ENCODE peak calls at places on chromosomes 6 and 20, in seven cellular contexts. I is naive B cell; E is astrocyte of the cerebellum; A is smooth muscle cell of the brain vasculature; L is GF-D8; J is iPS-NIHi11; R is effector CD8-positive, alpha-beta T cell. C is an unnamed sample.

GRCh38 chr6:89098461-89098860 is 17.9 kb downstream of the PNRC1 start:
- DNase-seq in I (no peak), E (no peak), A (no peak), L (no peak), J (no peak), R (no peak), C (no peak)

GRCh38 chr6:144953552-144954240 is 668.6 kb downstream of the UTRN start:
- DNase-seq in I (no peak), E (peak; percentile 23), A (peak; percentile 13), L (no peak), J (peak; percentile 16), R (no peak), C (no peak)

GRCh38 chr6:137218917-137219663 is at the start of gene IFNGR1:
- DNase-seq in I (peak; percentile 96), E (peak; percentile 68), A (peak; percentile 83), L (peak; percentile 89), J (peak; percentile 98), R (peak; percentile 86), C (peak; percentile 92)

GRCh38 chr6:152428126-152428525 is 209.0 kb downstream of the SYNE1 start:
- DNase-seq in I (no peak), E (peak; percentile 11), A (no peak), L (no peak), J (peak; percentile 10), R (no peak), C (peak; percentile 19)

GRCh38 chr6:118387921-118388701 is 160.0 kb upstream of the PLN start:
- DNase-seq in I (no peak), E (peak; percentile 80), A (peak; percentile 60), L (no peak), J (no peak), R (no peak), C (peak; percentile 44)

GRCh38 chr6:112571486-112571885 is 224.4 kb downstream of the RFPL4B start:
- DNase-seq in I (no peak), E (peak; percentile 80), A (peak; percentile 39), L (no peak), J (no peak), R (no peak), C (no peak)

GRCh38 chr6:2209226-2209809 is 36.1 kb downstream of the GMDS start:
- DNase-seq in I (peak; percentile 17), E (no peak), A (no peak), L (no peak), J (peak; percentile 78), R (no peak), C (no peak)

GRCh38 chr20:49471397-49471796 is 11.1 kb downstream of the KCNB1 start:
- DNase-seq in I (no peak), E (no peak), A (no peak), L (no peak), J (no peak), R (no peak), C (no peak)

GRCh38 chr20:34971038-34971872 is 15.6 kb downstream of the MYH7B start:
- DNase-seq in I (no peak), E (no peak), A (no peak), L (no peak), J (no peak), R (no peak), C (no peak)

GRCh38 chr20:19588731-19589130 is 169.3 kb upstream of the RIN2 start:
- DNase-seq in I (no peak), E (no peak), A (no peak), L (no peak), J (no peak), R (no peak), C (no peak)

GRCh38 chr20:49400904-49401303 is 81.6 kb downstream of the KCNB1 start:
- DNase-seq in I (no peak), E (peak; percentile 60), A (peak; percentile 81), L (no peak), J (no peak), R (no peak), C (no peak)

GRCh38 chr6:151690303-151690702 is 117.2 kb upstream of the ESR1 start:
- DNase-seq in I (peak; percentile 7), E (no peak), A (no peak), L (no peak), J (peak; percentile 26), R (no peak), C (no peak)

GRCh38 chr6:15184441-15184861 is 61.4 kb upstream of the JARID2 start:
- DNase-seq in I (peak; percentile 13), E (no peak), A (no peak), L (no peak), J (no peak), R (no peak), C (no peak)

GRCh38 chr6:158170656-158171081 is 2.5 kb downstream of the GTF2H5 start:
- DNase-seq in I (no peak), E (peak; percentile 89), A (no peak), L (no peak), J (no peak), R (no peak), C (peak; percentile 69)

GRCh38 chr6:32087574-32088486 is 21.3 kb downstream of the TNXB start:
- DNase-seq in I (peak; percentile 55), E (no peak), A (no peak), L (no peak), J (peak; percentile 91), R (peak; percentile 44), C (no peak)

GRCh38 chr6:37011656-37012378 is 6.4 kb downstream of the FGD2 start:
- DNase-seq in I (no peak), E (no peak), A (peak; percentile 58), L (no peak), J (no peak), R (no peak), C (no peak)

GRCh38 chr6:7914991-7915789 is 4.6 kb upstream of the TXNDC5 start:
- DNase-seq in I (peak; percentile 39), E (no peak), A (peak; percentile 59), L (peak; percentile 79), J (no peak), R (no peak), C (no peak)

GRCh38 chr6:160750276-160750689 is 48.2 kb downstream of the PLG start:
- DNase-seq in I (no peak), E (no peak), A (no peak), L (no peak), J (peak; percentile 66), R (no peak), C (no peak)

GRCh38 chr6:137754366-137754765 is 112.7 kb upstream of the TNFAIP3 start:
- DNase-seq in I (peak; percentile 55), E (no peak), A (no peak), L (no peak), J (no peak), R (no peak), C (no peak)

GRCh38 chr6:166156942-166157341 is 10.7 kb downstream of the TBXT start:
- DNase-seq in I (no peak), E (no peak), A (no peak), L (no peak), J (peak; percentile 33), R (no peak), C (peak; percentile 40)

GRCh38 chr6:157137501-157137900 is 185.8 kb downstream of the TMEM242 start:
- DNase-seq in I (no peak), E (no peak), A (no peak), L (no peak), J (no peak), R (no peak), C (no peak)

GRCh38 chr6:21596379-21597242 is 3.1 kb downstream of the SOX4 start:
- DNase-seq in I (peak; percentile 43), E (no peak), A (no peak), L (peak; percentile 22), J (peak; percentile 63), R (peak; percentile 31), C (peak; percentile 49)

C was measured in COLO829.